ENCODE peak calls at places on chromosomes 11 and 22, in nine cellular contexts. One of them, this sample, is unnamed.
A peak's percentile ranks its signal among the peaks of the same experiment; 100 is the strongest.

GRCh38 chr22:37053310-37054077 is 2.0 kb downstream of the KCTD17 start:
- DNase-seq in fibroblast of lung: no peak
- DNase-seq in transverse colon: no peak
- DNase-seq in GM20000: no peak
- DNase-seq in body of pancreas: no peak
- DNase-seq in neural progenitor cell: no peak
- DNase-seq in neural crest cell: no peak
- DNase-seq in fibroblast of mammary gland: no peak
- DNase-seq in bronchial epithelial cell: no peak
- DNase-seq in this sample: no peak

GRCh38 chr11:109320595-109320994 is 101.4 kb upstream of the C11orf87 start:
- DNase-seq in neural progenitor cell: no peak
- DNase-seq in neural crest cell: no peak
- DNase-seq in transverse colon: no peak
- DNase-seq in bronchial epithelial cell: peak; percentile 86
- DNase-seq in body of pancreas: no peak
- DNase-seq in fibroblast of lung: peak; percentile 91
- DNase-seq in fibroblast of mammary gland: peak; percentile 76
- DNase-seq in GM20000: no peak
- DNase-seq in this sample: no peak

GRCh38 chr22:33539902-33540751 is 380.1 kb downstream of the LARGE1 start:
- DNase-seq in fibroblast of lung: peak; percentile 17
- DNase-seq in neural crest cell: no peak
- DNase-seq in body of pancreas: peak; percentile 86
- DNase-seq in GM20000: no peak
- DNase-seq in fibroblast of mammary gland: peak; percentile 33
- DNase-seq in transverse colon: peak; percentile 73
- DNase-seq in bronchial epithelial cell: no peak
- DNase-seq in neural progenitor cell: no peak
- DNase-seq in this sample: no peak

GRCh38 chr11:66488957-66489356 is 8.7 kb downstream of the DPP3 start:
- DNase-seq in bronchial epithelial cell: no peak
- DNase-seq in neural crest cell: no peak
- DNase-seq in GM20000: no peak
- DNase-seq in fibroblast of lung: no peak
- DNase-seq in fibroblast of mammary gland: no peak
- DNase-seq in transverse colon: no peak
- DNase-seq in body of pancreas: no peak
- DNase-seq in neural progenitor cell: no peak
- DNase-seq in this sample: no peak

GRCh38 chr11:65871811-65872548 is 620 bp downstream of the EFEMP2 start:
- DNase-seq in GM20000: no peak
- DNase-seq in transverse colon: no peak
- DNase-seq in neural crest cell: no peak
- DNase-seq in bronchial epithelial cell: no peak
- DNase-seq in fibroblast of lung: peak; percentile 21
- DNase-seq in neural progenitor cell: peak; percentile 56
- DNase-seq in body of pancreas: no peak
- DNase-seq in fibroblast of mammary gland: no peak
- DNase-seq in this sample: peak; percentile 91

GRCh38 chr11:114395776-114396175 is 4.5 kb downstream of the C11orf71 start:
- DNase-seq in fibroblast of mammary gland: peak; percentile 16
- DNase-seq in neural crest cell: no peak
- DNase-seq in GM20000: no peak
- DNase-seq in transverse colon: no peak
- DNase-seq in fibroblast of lung: no peak
- DNase-seq in neural progenitor cell: peak; percentile 35
- DNase-seq in bronchial epithelial cell: peak; percentile 35
- DNase-seq in body of pancreas: no peak
- DNase-seq in this sample: no peak

GRCh38 chr11:79940976-79941735 is 500.3 kb upstream of the TENM4 start:
- DNase-seq in neural progenitor cell: no peak
- DNase-seq in transverse colon: no peak
- DNase-seq in GM20000: no peak
- DNase-seq in fibroblast of lung: peak; percentile 31
- DNase-seq in bronchial epithelial cell: peak; percentile 84
- DNase-seq in fibroblast of mammary gland: peak; percentile 36
- DNase-seq in body of pancreas: no peak
- DNase-seq in neural crest cell: no peak
- DNase-seq in this sample: no peak

GRCh38 chr11:130773436-130773835 is 142.8 kb downstream of the SNX19 start:
- DNase-seq in neural crest cell: no peak
- DNase-seq in fibroblast of lung: no peak
- DNase-seq in bronchial epithelial cell: no peak
- DNase-seq in neural progenitor cell: no peak
- DNase-seq in fibroblast of mammary gland: no peak
- DNase-seq in body of pancreas: no peak
- DNase-seq in GM20000: no peak
- DNase-seq in transverse colon: no peak
- DNase-seq in this sample: no peak

GRCh38 chr11:118581057-118581456 is 8.8 kb downstream of the ARCN1 start:
- DNase-seq in transverse colon: no peak
- DNase-seq in fibroblast of lung: no peak
- DNase-seq in neural progenitor cell: no peak
- DNase-seq in GM20000: no peak
- DNase-seq in bronchial epithelial cell: no peak
- DNase-seq in neural crest cell: no peak
- DNase-seq in body of pancreas: no peak
- DNase-seq in fibroblast of mammary gland: no peak
- DNase-seq in this sample: no peak

GRCh38 chr22:33210129-33210784 is 152.1 kb upstream of the SYN3 start:
- DNase-seq in GM20000: peak; percentile 72
- DNase-seq in fibroblast of mammary gland: peak; percentile 49
- DNase-seq in neural crest cell: peak; percentile 44
- DNase-seq in neural progenitor cell: peak; percentile 64
- DNase-seq in body of pancreas: peak; percentile 17
- DNase-seq in fibroblast of lung: peak; percentile 5
- DNase-seq in bronchial epithelial cell: peak; percentile 32
- DNase-seq in transverse colon: peak; percentile 9
- DNase-seq in this sample: no peak

GRCh38 chr11:3902441-3902840 is 47.0 kb downstream of the STIM1 start:
- DNase-seq in fibroblast of lung: no peak
- DNase-seq in GM20000: no peak
- DNase-seq in transverse colon: no peak
- DNase-seq in neural progenitor cell: no peak
- DNase-seq in neural crest cell: no peak
- DNase-seq in bronchial epithelial cell: no peak
- DNase-seq in body of pancreas: peak; percentile 49
- DNase-seq in fibroblast of mammary gland: no peak
- DNase-seq in this sample: no peak

GRCh38 chr11:118961591-118961990 is 5.5 kb downstream of the UPK2 start:
- DNase-seq in body of pancreas: no peak
- DNase-seq in bronchial epithelial cell: no peak
- DNase-seq in neural progenitor cell: no peak
- DNase-seq in fibroblast of lung: no peak
- DNase-seq in neural crest cell: no peak
- DNase-seq in transverse colon: peak; percentile 33
- DNase-seq in GM20000: no peak
- DNase-seq in fibroblast of mammary gland: no peak
- DNase-seq in this sample: no peak

GRCh38 chr11:127109796-127110195 is 109.2 kb upstream of the KIRREL3 start:
- DNase-seq in body of pancreas: no peak
- DNase-seq in neural crest cell: no peak
- DNase-seq in fibroblast of mammary gland: no peak
- DNase-seq in GM20000: no peak
- DNase-seq in fibroblast of lung: no peak
- DNase-seq in transverse colon: no peak
- DNase-seq in neural progenitor cell: no peak
- DNase-seq in bronchial epithelial cell: no peak
- DNase-seq in this sample: no peak

GRCh38 chr22:47286590-47286989 is 524.1 kb downstream of the TBC1D22A start:
- DNase-seq in fibroblast of mammary gland: no peak
- DNase-seq in bronchial epithelial cell: no peak
- DNase-seq in neural crest cell: no peak
- DNase-seq in GM20000: no peak
- DNase-seq in fibroblast of lung: no peak
- DNase-seq in body of pancreas: no peak
- DNase-seq in neural progenitor cell: no peak
- DNase-seq in transverse colon: no peak
- DNase-seq in this sample: no peak

DNA sequence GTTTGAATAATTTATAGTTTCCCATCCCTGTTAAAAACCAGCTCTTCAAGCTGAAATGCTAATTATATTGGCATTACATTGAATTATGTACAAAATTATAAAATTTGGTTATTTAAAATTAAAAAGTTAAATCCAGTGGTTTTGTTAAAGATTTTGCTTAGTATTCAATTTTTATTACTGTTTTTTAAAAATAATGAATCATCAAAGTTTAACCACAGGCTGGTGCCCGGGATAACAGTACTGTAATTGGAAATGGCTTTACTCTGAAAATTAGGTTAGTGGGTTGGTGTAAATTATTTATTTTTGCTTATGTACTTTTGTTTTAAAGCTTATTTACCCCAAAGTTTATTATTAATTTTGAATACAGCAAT is 45.3 kb upstream of the WEE1 start:
- DNase-seq in GM20000: no peak
- DNase-seq in body of pancreas: no peak
- DNase-seq in fibroblast of lung: no peak
- DNase-seq in fibroblast of mammary gland: no peak
- DNase-seq in bronchial epithelial cell: no peak
- DNase-seq in transverse colon: no peak
- DNase-seq in neural crest cell: no peak
- DNase-seq in neural progenitor cell: no peak
- DNase-seq in this sample: no peak
- TF ChIP-seq CTCF in GM20000: no peak
- TF ChIP-seq CTCF in body of pancreas: no peak
- TF ChIP-seq CTCF in fibroblast of lung: no peak
- TF ChIP-seq CTCF in fibroblast of mammary gland: no peak
- TF ChIP-seq CTCF in bronchial epithelial cell: no peak
- TF ChIP-seq CTCF in transverse colon: no peak
- TF ChIP-seq CTCF in neural crest cell: no peak
- TF ChIP-seq CTCF in neural progenitor cell: no peak
- TF ChIP-seq CTCF in this sample: no peak

GRCh38 chr11:73478737-73479347 is 102.6 kb downstream of the RELT start:
- DNase-seq in neural crest cell: no peak
- DNase-seq in fibroblast of mammary gland: peak; percentile 56
- DNase-seq in bronchial epithelial cell: peak; percentile 60
- DNase-seq in fibroblast of lung: peak; percentile 26
- DNase-seq in neural progenitor cell: peak; percentile 40
- DNase-seq in GM20000: peak; percentile 9
- DNase-seq in body of pancreas: peak; percentile 26
- DNase-seq in transverse colon: no peak
- DNase-seq in this sample: no peak
- TF ChIP-seq CTCF in neural crest cell: peak; percentile 74
- TF ChIP-seq CTCF in fibroblast of mammary gland: peak; percentile 97
- TF ChIP-seq CTCF in bronchial epithelial cell: peak; percentile 82
- TF ChIP-seq CTCF in fibroblast of lung: peak; percentile 84
- TF ChIP-seq CTCF in neural progenitor cell: peak; percentile 80
- TF ChIP-seq CTCF in GM20000: peak; percentile 42
- TF ChIP-seq CTCF in body of pancreas: peak; percentile 49
- TF ChIP-seq CTCF in transverse colon: peak; percentile 61
- TF ChIP-seq CTCF in this sample: peak; percentile 85

DNA sequence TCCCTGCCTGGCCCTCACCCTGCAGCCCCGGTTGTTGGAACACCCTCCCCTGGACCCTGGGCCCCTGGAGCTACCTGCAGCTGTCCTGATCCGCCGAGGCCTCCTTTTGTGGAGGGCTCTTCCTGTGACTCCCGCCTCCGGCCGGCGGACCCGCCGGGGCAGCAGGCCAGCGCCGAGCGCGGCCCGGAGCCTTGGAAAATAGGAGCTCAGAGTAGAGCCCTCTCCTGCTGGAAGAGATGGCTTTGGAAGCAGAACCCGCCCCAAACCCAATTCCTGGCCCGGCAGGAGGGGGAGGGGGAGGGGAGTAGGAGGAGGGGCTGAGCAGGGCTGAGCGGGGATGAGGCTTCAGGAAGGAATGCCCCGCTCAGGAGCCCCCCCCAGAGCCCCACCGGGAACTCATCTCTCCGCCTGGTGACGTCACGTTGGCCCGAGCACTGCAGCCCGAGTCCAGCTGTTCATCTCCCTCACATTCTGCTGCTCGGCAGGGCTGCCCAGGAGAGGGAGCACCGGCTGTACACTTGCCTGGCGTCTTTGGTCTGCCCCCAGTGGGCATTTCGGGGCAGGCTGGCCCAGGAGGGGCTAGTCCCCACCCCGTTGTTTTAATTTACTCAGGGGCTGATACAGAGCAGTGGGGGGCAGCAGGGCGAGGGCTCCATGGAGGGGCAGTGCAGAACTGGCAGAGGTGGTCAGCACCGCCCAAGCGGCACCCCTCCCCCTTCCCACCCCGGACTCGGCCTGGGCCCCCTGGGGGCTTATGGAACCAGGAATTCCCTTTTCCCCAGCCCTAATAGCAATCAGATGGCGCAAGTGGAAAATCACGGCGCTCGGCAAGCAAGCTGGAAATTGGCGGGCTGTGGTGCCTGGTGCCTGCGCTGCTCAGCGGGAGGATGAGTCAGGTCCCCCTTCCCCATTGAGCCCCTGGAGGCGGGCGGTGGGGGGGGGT is at the start of gene MRGPRF:
- DNase-seq in neural crest cell: no peak
- DNase-seq in body of pancreas: peak; percentile 55
- DNase-seq in fibroblast of mammary gland: peak; percentile 89
- DNase-seq in neural progenitor cell: peak; percentile 70
- DNase-seq in transverse colon: peak; percentile 87
- DNase-seq in fibroblast of lung: peak; percentile 74
- DNase-seq in GM20000: peak; percentile 33
- DNase-seq in bronchial epithelial cell: no peak
- DNase-seq in this sample: no peak
- TF ChIP-seq CTCF in neural crest cell: peak; percentile 43
- TF ChIP-seq CTCF in body of pancreas: peak; percentile 25
- TF ChIP-seq CTCF in fibroblast of mammary gland: peak; percentile 60
- TF ChIP-seq CTCF in neural progenitor cell: peak; percentile 53
- TF ChIP-seq CTCF in transverse colon: peak; percentile 67
- TF ChIP-seq CTCF in fibroblast of lung: peak; percentile 75
- TF ChIP-seq CTCF in GM20000: no peak
- TF ChIP-seq CTCF in bronchial epithelial cell: peak; percentile 28
- TF ChIP-seq CTCF in this sample: peak; percentile 80

GRCh38 chr11:69499946-69500284 is 18.5 kb downstream of the LINC01488 start:
- DNase-seq in body of pancreas: no peak
- DNase-seq in fibroblast of lung: no peak
- DNase-seq in neural progenitor cell: no peak
- DNase-seq in bronchial epithelial cell: no peak
- DNase-seq in GM20000: no peak
- DNase-seq in transverse colon: no peak
- DNase-seq in neural crest cell: no peak
- DNase-seq in fibroblast of mammary gland: no peak
- DNase-seq in this sample: peak; percentile 53

GRCh38 chr11:69500285-69501120 is 19.0 kb downstream of the LINC01488 start:
- DNase-seq in fibroblast of mammary gland: no peak
- DNase-seq in bronchial epithelial cell: no peak
- DNase-seq in GM20000: no peak
- DNase-seq in fibroblast of lung: peak; percentile 21
- DNase-seq in transverse colon: no peak
- DNase-seq in neural progenitor cell: no peak
- DNase-seq in body of pancreas: no peak
- DNase-seq in neural crest cell: no peak
- DNase-seq in this sample: peak; percentile 93

GRCh38 chr11:69501121-69501489 is 19.6 kb downstream of the LINC01488 start:
- DNase-seq in fibroblast of lung: no peak
- DNase-seq in bronchial epithelial cell: no peak
- DNase-seq in body of pancreas: no peak
- DNase-seq in GM20000: no peak
- DNase-seq in fibroblast of mammary gland: no peak
- DNase-seq in neural progenitor cell: no peak
- DNase-seq in transverse colon: no peak
- DNase-seq in neural crest cell: no peak
- DNase-seq in this sample: no peak

GRCh38 chr11:69498614-69499175 is 17.2 kb downstream of the LINC01488 start:
- DNase-seq in bronchial epithelial cell: no peak
- DNase-seq in GM20000: no peak
- DNase-seq in body of pancreas: no peak
- DNase-seq in fibroblast of mammary gland: no peak
- DNase-seq in fibroblast of lung: no peak
- DNase-seq in neural crest cell: no peak
- DNase-seq in transverse colon: no peak
- DNase-seq in neural progenitor cell: no peak
- DNase-seq in this sample: peak; percentile 72

GRCh38 chr11:69499216-69499945 is 17.9 kb downstream of the LINC01488 start:
- DNase-seq in neural progenitor cell: no peak
- DNase-seq in transverse colon: no peak
- DNase-seq in fibroblast of mammary gland: no peak
- DNase-seq in neural crest cell: no peak
- DNase-seq in body of pancreas: no peak
- DNase-seq in bronchial epithelial cell: no peak
- DNase-seq in GM20000: no peak
- DNase-seq in fibroblast of lung: no peak
- DNase-seq in this sample: peak; percentile 41
- TF ChIP-seq CTCF in neural progenitor cell: no peak
- TF ChIP-seq CTCF in transverse colon: no peak
- TF ChIP-seq CTCF in fibroblast of mammary gland: no peak
- TF ChIP-seq CTCF in neural crest cell: no peak
- TF ChIP-seq CTCF in body of pancreas: no peak
- TF ChIP-seq CTCF in bronchial epithelial cell: no peak
- TF ChIP-seq CTCF in GM20000: no peak
- TF ChIP-seq CTCF in fibroblast of lung: no peak
- TF ChIP-seq CTCF in this sample: no peak